ENCODE peak calls at places on chromosome 13, in four cellular contexts. N, H, U and T are unnamed samples.
A peak's percentile ranks its signal among the peaks of the same experiment; 100 is the strongest.

GRCh38 chr13:80399340-80400163 is 58.6 kb upstream of the SPRY2 start:
- DNase-seq in U (no peak), N (peak; percentile 8), H (no peak), T (no peak)

GRCh38 chr13:113667771-113668490 is 912 bp downstream of the GRK1 start:
- DNase-seq in H (no peak), N (no peak), U (peak; percentile 11), T (peak; percentile 10)

GRCh38 chr13:66689628-66690027 is 540.5 kb downstream of the PCDH9 start:
- DNase-seq in N (peak; percentile 37), U (no peak), H (no peak), T (no peak)

GRCh38 chr13:30159446-30159839 is 147.9 kb downstream of the KATNAL1 start:
- DNase-seq in U (no peak), N (peak; percentile 94), H (no peak), T (no peak)

GRCh38 chr13:30002577-30002976 is 152.2 kb upstream of the UBL3 start:
- DNase-seq in U (no peak), H (peak; percentile 8), N (peak; percentile 90), T (no peak)

GRCh38 chr13:45737571-45738002 is 35.5 kb downstream of the CBY2 start:
- DNase-seq in U (no peak), H (no peak), N (no peak), T (peak; percentile 28)

GRCh38 chr13:113835461-113836274 is 28.2 kb downstream of the GAS6 start:
- DNase-seq in N (peak; percentile 91), H (peak; percentile 54), U (peak; percentile 14), T (peak; percentile 42)

GRCh38 chr13:95784891-95785290 is 108.0 kb downstream of the DNAJC3 start:
- DNase-seq in H (no peak), U (no peak), N (peak; percentile 82), T (no peak)

GRCh38 chr13:106617561-106617960 is 49.6 kb upstream of the ARGLU1 start:
- DNase-seq in N (peak; percentile 61), U (no peak), H (no peak), T (no peak)

GRCh38 chr13:40588101-40588500 is 78.3 kb downstream of the FOXO1 start:
- DNase-seq in U (no peak), H (no peak), N (no peak), T (no peak)

GRCh38 chr13:51066091-51066831 is 44.8 kb downstream of the C13orf42 start:
- DNase-seq in H (no peak), N (no peak), U (no peak), T (no peak)

GRCh38 chr13:51625555-51626345 is 41.5 kb downstream of the WDFY2 start:
- DNase-seq in N (no peak), U (no peak), H (no peak), T (no peak)

GRCh38 chr13:25069236-25069635 is 26.7 kb upstream of the PABPC3 start:
- DNase-seq in N (no peak), U (no peak), H (no peak), T (no peak)

GRCh38 chr13:108895220-108895704 is 265.9 kb downstream of the MYO16 start:
- DNase-seq in H (no peak), U (no peak), N (peak; percentile 71), T (no peak)

GRCh38 chr13:24348797-24349515 is 39.6 kb downstream of the C1QTNF9 start:
- DNase-seq in U (no peak), H (no peak), N (no peak), T (no peak)

GRCh38 chr13:47226516-47226915 is 329.7 kb upstream of the HTR2A start:
- DNase-seq in U (no peak), H (no peak), N (peak; percentile 51), T (no peak)

GRCh38 chr13:111153279-111153976 is 38.3 kb downstream of the ARHGEF7 start:
- DNase-seq in N (peak; percentile 86), H (peak; percentile 73), U (peak; percentile 94), T (peak; percentile 97)
- TF ChIP-seq CTCF in N (peak; percentile 3), H (peak; percentile 16), U (peak; percentile 28), T (no peak)

GRCh38 chr13:112443191-112444000 is 67.2 kb downstream of the SPACA7 start:
- DNase-seq in U (no peak), H (no peak), N (no peak), T (peak; percentile 66)
- TF ChIP-seq CTCF in U (no peak), H (peak; percentile 20), N (peak; percentile 41), T (no peak)

DNA sequence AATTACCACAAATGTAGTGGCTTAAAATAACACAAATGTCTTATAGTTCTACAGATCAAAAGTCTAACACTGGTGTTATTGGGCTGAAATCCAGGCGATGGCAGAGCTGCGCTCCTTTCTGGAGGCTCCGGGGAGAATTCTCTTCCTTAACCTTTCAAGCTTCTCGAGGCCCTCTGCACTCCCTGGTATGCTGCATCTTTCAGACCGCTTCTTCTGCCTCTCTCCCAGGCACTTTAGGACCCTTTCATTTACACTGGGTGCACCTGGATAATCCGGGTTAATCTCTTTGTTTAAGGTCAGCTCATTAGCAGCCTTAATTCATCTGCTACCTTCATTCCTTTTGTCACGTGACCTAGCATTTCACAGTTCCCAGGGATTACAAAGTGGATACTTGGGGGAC is 211.3 kb upstream of the RFC3 start:
- DNase-seq in H (no peak), U (no peak), N (no peak), T (no peak)
- TF ChIP-seq CTCF in H (no peak), U (no peak), N (no peak), T (no peak)

GRCh38 chr13:21675095-21676007 is 4.5 kb downstream of the FGF9 start:
- DNase-seq in H (no peak), U (peak; percentile 32), N (no peak), T (peak; percentile 55)
- TF ChIP-seq CTCF in H (no peak), U (no peak), N (no peak), T (no peak)